ENCODE peak calls at places on chromosomes 3 and 15, in four cellular contexts. One of them, this sample, is unnamed. For H3K36me3, the result is how much of the 10 kb centered on the place peaks cover.

GRCh38 chr3:18751514-18751913 is 326.4 kb upstream of the SATB1 start:
- DNase-seq in SK-N-SH: no peak
- DNase-seq in HepG2: no peak
- DNase-seq in BJ: no peak
- DNase-seq in this sample: no peak

GRCh38 chr3:12180218-12180617 is 21.5 kb upstream of the TIMP4 start:
- DNase-seq in BJ: no peak
- DNase-seq in SK-N-SH: peak
- DNase-seq in HepG2: no peak
- DNase-seq in this sample: peak

GRCh38 chr3:177483182-177483967 is 286.1 kb upstream of the TBL1XR1 start:
- DNase-seq in HepG2: peak
- DNase-seq in BJ: no peak
- DNase-seq in SK-N-SH: no peak
- DNase-seq in this sample: no peak

GRCh38 chr3:15327941-15328340 is 4.4 kb downstream of the SH3BP5 start:
- DNase-seq in HepG2: no peak
- DNase-seq in SK-N-SH: no peak
- DNase-seq in BJ: no peak
- DNase-seq in this sample: no peak

GRCh38 chr15:78369161-78369560 is 29.0 kb downstream of the CRABP1 start:
- DNase-seq in BJ: no peak
- DNase-seq in HepG2: no peak
- DNase-seq in SK-N-SH: no peak
- DNase-seq in this sample: no peak

GRCh38 chr3:29370021-29370420 is 89.2 kb downstream of the RBMS3 start:
- DNase-seq in HepG2: no peak
- DNase-seq in SK-N-SH: no peak
- DNase-seq in BJ: no peak
- DNase-seq in this sample: no peak

GRCh38 chr15:90232941-90233700 is 620 bp downstream of the CIB1 start:
- DNase-seq in BJ: no peak
- DNase-seq in HepG2: peak
- DNase-seq in SK-N-SH: peak
- DNase-seq in this sample: no peak

GRCh38 chr15:37015025-37015424 is 85.3 kb downstream of the MEIS2 start:
- DNase-seq in BJ: no peak
- DNase-seq in HepG2: no peak
- DNase-seq in SK-N-SH: no peak
- DNase-seq in this sample: no peak

GRCh38 chr15:33200903-33201302 is 6.4 kb upstream of the FMN1 start:
- DNase-seq in SK-N-SH: no peak
- DNase-seq in BJ: no peak
- DNase-seq in HepG2: no peak
- DNase-seq in this sample: peak

DNA sequence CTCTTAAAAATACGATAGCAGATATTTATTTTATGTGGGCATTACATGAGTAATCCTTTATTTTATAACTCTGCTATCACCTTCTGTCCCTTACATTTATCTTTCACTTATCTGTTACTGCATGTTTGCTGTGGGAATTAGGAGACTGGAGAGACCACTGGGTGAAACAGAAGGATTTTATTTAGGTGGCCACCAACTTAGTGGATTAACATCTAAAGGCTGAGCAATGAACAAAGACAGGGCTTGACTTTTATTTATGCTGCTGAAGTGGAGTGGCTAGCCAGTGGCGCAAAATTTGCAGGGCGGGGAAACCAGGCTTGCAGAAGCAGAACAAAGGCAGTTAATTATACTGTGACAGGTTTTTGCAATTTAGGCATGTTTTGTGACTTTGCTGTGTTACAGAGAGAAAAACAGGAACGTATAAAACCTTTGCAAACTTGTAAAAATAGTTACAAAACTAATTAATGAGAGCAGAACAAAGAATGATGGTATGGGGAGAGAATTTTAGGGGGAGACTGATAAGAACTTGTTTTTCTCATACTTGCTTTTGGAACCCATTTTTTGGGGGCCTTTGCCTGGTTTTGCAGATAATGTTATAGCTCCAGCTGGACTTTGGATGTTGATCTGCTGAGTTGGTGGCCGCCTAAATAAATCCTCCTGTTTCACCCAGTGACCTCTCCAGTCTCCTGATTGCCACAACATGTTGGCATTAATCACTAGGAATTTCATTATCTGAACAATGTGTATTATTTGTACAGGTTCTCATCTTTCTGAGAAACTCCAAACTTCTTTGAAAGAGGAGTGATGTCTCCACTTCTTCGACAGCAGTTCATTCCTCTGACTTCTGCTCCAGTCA is 18.0 kb downstream of the KLHL24 start:
- DNase-seq in BJ: no peak
- DNase-seq in HepG2: no peak
- DNase-seq in SK-N-SH: no peak
- DNase-seq in this sample: no peak
- H3K36me3 ChIP-seq in BJ: under half
- H3K36me3 ChIP-seq in HepG2: under half
- H3K36me3 ChIP-seq in SK-N-SH: under half
- H3K36me3 ChIP-seq in this sample: under half

GRCh38 chr3:65354880-65355279 is 667.1 kb upstream of the ADAMTS9 start:
- DNase-seq in HepG2: no peak
- DNase-seq in SK-N-SH: no peak
- DNase-seq in BJ: no peak
- DNase-seq in this sample: no peak

GRCh38 chr3:65361448-65361847 is 673.6 kb upstream of the ADAMTS9 start:
- DNase-seq in HepG2: no peak
- DNase-seq in SK-N-SH: no peak
- DNase-seq in BJ: no peak
- DNase-seq in this sample: no peak

GRCh38 chr3:65351753-65352152 is 664.0 kb upstream of the ADAMTS9 start:
- DNase-seq in SK-N-SH: no peak
- DNase-seq in HepG2: no peak
- DNase-seq in BJ: no peak
- DNase-seq in this sample: no peak

GRCh38 chr3:65352951-65353350 is 665.2 kb upstream of the ADAMTS9 start:
- DNase-seq in HepG2: no peak
- DNase-seq in BJ: no peak
- DNase-seq in SK-N-SH: no peak
- DNase-seq in this sample: no peak

DNA sequence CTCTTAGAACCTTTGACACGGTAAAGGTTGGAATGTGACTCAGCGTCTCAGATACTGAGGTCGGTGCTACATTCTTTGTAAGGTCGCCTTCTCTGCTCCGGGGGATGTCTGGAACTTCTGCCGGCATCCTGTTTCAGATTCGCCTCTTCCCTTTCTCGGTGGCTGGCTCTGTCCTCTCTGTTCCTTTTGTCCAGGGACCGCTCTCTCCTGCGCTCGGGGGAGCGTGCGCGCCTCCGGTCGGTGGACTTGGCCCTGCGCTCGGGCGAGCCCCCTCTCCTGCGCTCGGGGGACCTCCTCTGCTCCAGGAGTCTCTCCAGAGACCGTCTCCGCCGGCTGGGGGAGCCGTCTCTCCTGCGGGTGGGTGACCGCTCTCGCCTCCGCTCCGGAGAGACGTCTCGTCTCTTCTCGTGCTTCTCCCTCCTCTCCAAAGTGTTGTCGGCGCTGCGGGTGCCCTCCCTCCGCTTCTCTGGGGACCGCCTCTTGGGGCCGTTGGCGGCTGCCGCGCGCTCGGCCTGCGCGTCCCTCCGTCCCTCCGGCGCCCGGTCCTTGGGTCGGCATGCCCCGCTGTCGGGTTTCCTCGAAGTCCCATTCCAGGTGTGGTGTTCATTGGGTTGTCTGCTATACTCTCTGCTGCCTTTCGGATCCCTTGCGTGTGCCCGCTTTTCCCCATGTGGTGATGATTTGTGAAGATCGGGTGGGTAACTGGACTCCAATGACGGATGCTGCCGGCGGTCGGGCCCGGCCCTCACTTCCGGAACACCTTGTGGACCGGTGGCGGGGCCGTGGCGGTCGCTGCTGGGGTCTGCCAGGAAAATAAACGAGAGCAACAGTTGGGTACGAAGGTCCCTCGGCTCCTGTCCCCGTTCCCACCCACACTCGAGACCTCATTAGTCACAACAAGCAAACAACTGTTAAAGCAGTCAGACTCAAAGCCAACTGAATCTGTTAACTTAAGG is 668.8 kb upstream of the ADAMTS9 start:
- DNase-seq in BJ: no peak
- DNase-seq in SK-N-SH: peak
- DNase-seq in HepG2: no peak
- DNase-seq in this sample: no peak
- H3K4me3 ChIP-seq in BJ: peak
- H3K4me3 ChIP-seq in SK-N-SH: no peak
- H3K4me3 ChIP-seq in HepG2: no peak
- H3K4me3 ChIP-seq in this sample: peak

DNA sequence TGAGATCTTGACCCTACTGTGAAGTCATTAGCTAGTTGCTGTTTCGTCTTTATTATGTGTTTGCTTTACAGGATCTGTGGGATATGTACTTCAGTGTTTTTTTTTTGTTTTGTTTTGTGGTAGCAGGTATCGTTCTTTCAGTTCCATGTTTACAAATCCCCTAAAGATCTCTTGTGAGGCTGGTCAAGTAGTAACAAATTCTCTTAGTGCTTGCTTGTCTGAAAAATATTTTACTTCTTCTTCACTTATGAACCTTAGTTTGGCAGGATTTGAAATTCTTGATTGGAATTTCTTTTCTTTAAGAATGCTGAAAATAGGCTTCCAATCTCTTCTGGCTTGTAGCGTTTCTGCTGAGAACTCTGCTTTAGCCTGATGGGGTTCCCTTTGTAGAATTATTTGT is 235.8 kb upstream of the ALCAM start:
- DNase-seq in BJ: no peak
- DNase-seq in SK-N-SH: no peak
- DNase-seq in HepG2: no peak
- DNase-seq in this sample: no peak
- TF ChIP-seq CTCF in BJ: no peak
- TF ChIP-seq CTCF in SK-N-SH: no peak
- TF ChIP-seq CTCF in HepG2: no peak
- TF ChIP-seq CTCF in this sample: no peak

GRCh38 chr15:99594916-99595315 is 29.1 kb downstream of the MEF2A start:
- DNase-seq in HepG2: no peak
- DNase-seq in SK-N-SH: no peak
- DNase-seq in BJ: no peak
- DNase-seq in this sample: no peak
- H3K36me3 ChIP-seq in HepG2: under half
- H3K36me3 ChIP-seq in SK-N-SH: under half
- H3K36me3 ChIP-seq in BJ: under half
- H3K36me3 ChIP-seq in this sample: under half

GRCh38 chr3:50373146-50373864 is 14.0 kb upstream of the TMEM115 start:
- DNase-seq in HepG2: no peak
- DNase-seq in SK-N-SH: no peak
- DNase-seq in BJ: no peak
- DNase-seq in this sample: no peak
- H3K4me3 ChIP-seq in HepG2: no peak
- H3K4me3 ChIP-seq in SK-N-SH: no peak
- H3K4me3 ChIP-seq in BJ: no peak
- H3K4me3 ChIP-seq in this sample: no peak

GRCh38 chr15:72835289-72835890 is 51.8 kb upstream of the ADPGK start:
- DNase-seq in SK-N-SH: no peak
- DNase-seq in HepG2: peak
- DNase-seq in BJ: no peak
- DNase-seq in this sample: no peak
- TF ChIP-seq CTCF in SK-N-SH: peak
- TF ChIP-seq CTCF in HepG2: peak
- TF ChIP-seq CTCF in BJ: peak
- TF ChIP-seq CTCF in this sample: peak

GRCh38 chr15:40722354-40722753 is 27.4 kb downstream of the RAD51 start:
- DNase-seq in HepG2: no peak
- DNase-seq in BJ: no peak
- DNase-seq in SK-N-SH: no peak
- DNase-seq in this sample: no peak
- H3K36me3 ChIP-seq in HepG2: under half
- H3K36me3 ChIP-seq in BJ: under half
- H3K36me3 ChIP-seq in SK-N-SH: under half
- H3K36me3 ChIP-seq in this sample: under half

GRCh38 chr3:111676177-111677021 is 81.3 kb upstream of the ZBED2 start:
- DNase-seq in BJ: no peak
- DNase-seq in SK-N-SH: no peak
- DNase-seq in HepG2: peak
- DNase-seq in this sample: no peak
- H3K4me3 ChIP-seq in BJ: no peak
- H3K4me3 ChIP-seq in SK-N-SH: peak
- H3K4me3 ChIP-seq in HepG2: peak
- H3K4me3 ChIP-seq in this sample: no peak

GRCh38 chr3:40237892-40238571 is 71.5 kb upstream of the EIF1B start:
- DNase-seq in BJ: no peak
- DNase-seq in SK-N-SH: peak
- DNase-seq in HepG2: no peak
- DNase-seq in this sample: no peak

GRCh38 chr3:40240921-40241320 is 68.6 kb upstream of the EIF1B start:
- DNase-seq in SK-N-SH: no peak
- DNase-seq in HepG2: no peak
- DNase-seq in BJ: no peak
- DNase-seq in this sample: no peak

GRCh38 chr3:40247714-40248113 is 61.8 kb upstream of the EIF1B start:
- DNase-seq in HepG2: no peak
- DNase-seq in BJ: no peak
- DNase-seq in SK-N-SH: no peak
- DNase-seq in this sample: no peak

GRCh38 chr3:40243056-40243455 is 66.5 kb upstream of the EIF1B start:
- DNase-seq in HepG2: no peak
- DNase-seq in SK-N-SH: no peak
- DNase-seq in BJ: no peak
- DNase-seq in this sample: no peak

DNA sequence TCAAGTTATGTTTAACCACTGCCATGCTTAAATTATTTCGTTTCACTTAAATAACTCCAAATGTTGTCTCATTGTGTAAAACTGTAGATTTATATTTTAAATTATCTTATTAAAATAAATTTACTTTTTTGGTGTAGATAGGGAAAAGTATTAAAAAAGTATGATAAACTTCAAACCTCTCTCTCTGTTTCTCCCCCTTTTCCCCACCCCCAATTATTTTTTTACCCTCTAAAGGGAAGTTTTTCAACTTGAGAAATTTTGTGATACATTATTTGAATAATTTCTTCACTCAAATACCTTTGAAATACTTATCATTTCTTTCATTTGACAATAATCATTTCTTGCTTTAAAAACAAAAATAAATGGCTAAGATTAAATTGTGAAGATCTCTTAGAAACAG is 66.9 kb upstream of the EIF1B start:
- DNase-seq in HepG2: no peak
- DNase-seq in BJ: no peak
- DNase-seq in SK-N-SH: no peak
- DNase-seq in this sample: no peak
- TF ChIP-seq CTCF in HepG2: no peak
- TF ChIP-seq CTCF in BJ: no peak
- TF ChIP-seq CTCF in SK-N-SH: no peak
- TF ChIP-seq CTCF in this sample: no peak

GRCh38 chr15:41482478-41482877 is 11.2 kb upstream of the ITPKA start:
- DNase-seq in BJ: no peak
- DNase-seq in SK-N-SH: no peak
- DNase-seq in HepG2: no peak
- DNase-seq in this sample: no peak
- H3K36me3 ChIP-seq in BJ: under half
- H3K36me3 ChIP-seq in SK-N-SH: under half
- H3K36me3 ChIP-seq in HepG2: under half
- H3K36me3 ChIP-seq in this sample: under half

This sample was measured in kidney epithelial cell.